ENCODE peak calls at places on chromosomes 7 and 10, in ten cellular contexts. T is cardiac fibroblast, X is IMR-90, J is NB4, V is endothelial cell, C is cardiac muscle cell, D is neural progenitor cell, M is fibroblast of mammary gland, Z is HCT116, O is colonic mucosa. Q is an unnamed sample.

GRCh38 chr7:74082770-74083116 is 861 bp upstream of the LIMK1 start:
- DNase-seq in T (no peak), V (no peak), Z (no peak), C (no peak), D (no peak), M (no peak), X (no peak), O (no peak), J (no peak), Q (no peak)

GRCh38 chr10:31197886-31198285 is 121.1 kb upstream of the ZEB1 start:
- DNase-seq in M (peak; percentile 45), C (no peak), V (no peak), D (no peak), T (no peak), Z (no peak), X (peak; percentile 78), J (no peak), O (no peak), Q (no peak)

GRCh38 chr7:133873631-133874030 is 253.5 kb upstream of the LRGUK start:
- DNase-seq in O (no peak), C (peak; percentile 7), M (no peak), D (no peak), J (no peak), T (peak; percentile 2), Z (no peak), V (no peak), X (peak; percentile 34), Q (no peak)

GRCh38 chr10:79162861-79163662 is 94.3 kb downstream of the ZMIZ1 start:
- DNase-seq in C (no peak), J (no peak), D (no peak), Z (no peak), V (no peak), X (peak; percentile 54), O (no peak), T (no peak), M (peak; percentile 51), Q (no peak)

GRCh38 chr10:58028597-58029366 is 238.9 kb downstream of the IPMK start:
- DNase-seq in X (peak; percentile 89), Z (no peak), C (peak; percentile 75), O (no peak), T (peak; percentile 75), J (no peak), D (no peak), V (no peak), M (peak; percentile 97), Q (peak; percentile 79)

GRCh38 chr10:71218833-71219120 is 6.4 kb downstream of the UNC5B start:
- DNase-seq in Z (no peak), J (no peak), T (no peak), C (no peak), V (no peak), M (no peak), X (no peak), D (no peak), O (no peak), Q (no peak)

GRCh38 chr10:47189802-47190201 is 110.2 kb upstream of the GDF10 start:
- DNase-seq in O (no peak), V (no peak), Z (no peak), M (no peak), J (no peak), C (no peak), X (no peak), T (no peak), D (no peak), Q (no peak)

GRCh38 chr7:47536705-47537611 is 45.0 kb downstream of the TNS3 start:
- DNase-seq in O (peak; percentile 58), Z (no peak), C (peak; percentile 68), T (peak; percentile 67), V (peak; percentile 25), D (peak; percentile 82), M (peak; percentile 82), J (no peak), X (peak; percentile 76), Q (peak; percentile 58)

GRCh38 chr7:156080596-156080995 is 268.3 kb upstream of the SHH start:
- DNase-seq in J (no peak), D (no peak), X (no peak), T (no peak), O (no peak), M (no peak), V (no peak), C (no peak), Z (no peak), Q (no peak)

GRCh38 chr7:74656421-74656910 is 1.1 kb upstream of the GTF2I start:
- DNase-seq in V (peak; percentile 53), C (peak; percentile 30), O (peak; percentile 67), X (no peak), Z (no peak), J (peak; percentile 79), D (peak; percentile 62), M (peak; percentile 16), T (peak; percentile 32), Q (no peak)

GRCh38 chr7:47502240-47502877 is 79.6 kb downstream of the TNS3 start:
- DNase-seq in T (no peak), O (peak; percentile 84), X (no peak), D (no peak), Z (no peak), C (no peak), V (no peak), M (no peak), J (no peak), Q (no peak)

GRCh38 chr7:151711906-151712771 is 164.8 kb downstream of the PRKAG2 start:
- DNase-seq in D (no peak), C (no peak), X (no peak), V (no peak), T (no peak), J (no peak), M (no peak), Z (no peak), O (no peak), Q (no peak)

GRCh38 chr7:51139796-51140195 is 176.8 kb downstream of the COBL start:
- DNase-seq in O (no peak), M (peak; percentile 28), T (peak; percentile 8), D (no peak), X (no peak), Z (no peak), V (no peak), C (no peak), J (no peak), Q (no peak)

GRCh38 chr10:133125901-133126300 is 34.1 kb upstream of the KNDC1 start:
- DNase-seq in Z (no peak), D (no peak), T (no peak), C (no peak), V (no peak), M (no peak), X (no peak), J (no peak), O (no peak), Q (no peak)

GRCh38 chr7:106179256-106179655 is 67.1 kb upstream of the SYPL1 start:
- DNase-seq in J (no peak), Z (no peak), M (no peak), C (no peak), T (no peak), V (no peak), O (no peak), X (no peak), D (no peak), Q (no peak)

GRCh38 chr7:106177295-106177690 is 65.2 kb upstream of the SYPL1 start:
- DNase-seq in D (no peak), C (no peak), M (no peak), Z (no peak), X (peak; percentile 24), J (no peak), O (no peak), V (no peak), T (no peak), Q (no peak)

GRCh38 chr7:106176414-106177294 is 64.5 kb upstream of the SYPL1 start:
- DNase-seq in M (peak; percentile 70), V (peak; percentile 96), T (peak; percentile 87), J (peak; percentile 78), O (peak; percentile 83), Z (peak; percentile 51), C (peak; percentile 90), X (peak; percentile 69), D (peak; percentile 93), Q (peak; percentile 87)

GRCh38 chr7:106177738-106178592 is 65.9 kb upstream of the SYPL1 start:
- DNase-seq in D (no peak), X (no peak), Z (no peak), M (no peak), J (no peak), V (no peak), O (no peak), T (no peak), C (no peak), Q (no peak)

DNA sequence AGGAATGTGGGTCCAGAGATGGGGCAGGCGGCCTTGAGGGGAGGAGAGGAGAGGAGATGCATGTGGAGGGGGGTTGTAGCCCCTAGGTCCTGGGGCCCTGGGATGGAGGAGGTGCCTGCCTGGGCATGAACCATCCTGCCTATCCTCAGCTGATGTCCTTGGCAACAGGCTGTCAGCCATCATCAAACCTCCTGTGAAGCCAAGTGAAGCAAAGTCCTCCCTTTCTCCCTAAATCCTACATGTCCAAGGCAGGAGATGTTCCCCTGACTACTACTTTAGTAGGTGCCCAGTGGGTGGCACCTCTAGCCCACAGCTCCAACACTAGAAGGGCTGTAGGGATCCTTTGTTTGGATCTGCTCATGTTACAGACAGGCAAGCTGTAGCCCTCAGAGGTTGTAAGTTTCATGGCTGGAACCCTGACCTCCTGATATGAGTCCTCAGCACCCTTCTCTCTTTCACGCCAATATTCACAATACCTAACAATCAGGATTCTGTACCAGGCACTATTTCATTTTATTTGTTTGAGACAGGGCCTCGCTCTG is 66.6 kb upstream of the SYPL1 start:
- DNase-seq in X (peak; percentile 57), M (peak; percentile 67), Z (peak; percentile 16), V (no peak), T (peak; percentile 88), O (no peak), J (peak; percentile 36), D (no peak), C (peak; percentile 83), Q (peak; percentile 83)
- TF ChIP-seq CTCF in X (peak; percentile 51), M (peak; percentile 47), Z (peak; percentile 74), V (no peak), T (peak; percentile 48), O (no peak), J (peak; percentile 14), D (no peak), C (peak; percentile 55), Q (peak; percentile 57)

GRCh38 chr7:138565451-138566114 is 105.5 kb downstream of the TRIM24 start:
- DNase-seq in M (peak; percentile 78), D (peak; percentile 37), J (peak; percentile 95), O (no peak), Z (peak; percentile 7), X (peak; percentile 78), T (peak; percentile 91), C (peak; percentile 88), V (no peak), Q (peak; percentile 95)
- TF ChIP-seq CTCF in M (no peak), D (no peak), J (no peak), O (no peak), Z (no peak), X (no peak), T (no peak), C (no peak), V (no peak), Q (no peak)

GRCh38 chr7:32428546-32428945 is 61.6 kb downstream of the LSM5 start:
- DNase-seq in O (no peak), C (no peak), J (no peak), Z (no peak), D (no peak), M (no peak), X (no peak), V (peak; percentile 7), T (no peak), Q (no peak)

GRCh38 chr7:32427769-32428291 is 62.4 kb downstream of the LSM5 start:
- DNase-seq in O (peak; percentile 65), T (peak; percentile 85), M (peak; percentile 75), C (peak; percentile 89), Z (peak; percentile 21), J (peak; percentile 81), D (peak; percentile 98), X (peak; percentile 75), V (peak; percentile 96), Q (peak; percentile 88)
- TF ChIP-seq CTCF in O (no peak), T (peak; percentile 72), M (peak; percentile 48), C (peak; percentile 46), Z (no peak), J (peak; percentile 34), D (peak; percentile 52), X (peak; percentile 45), V (peak; percentile 41), Q (peak; percentile 61)

GRCh38 chr7:123140561-123140960 is 59.2 kb downstream of the SLC13A1 start:
- DNase-seq in D (no peak), O (no peak), C (no peak), J (no peak), M (no peak), Z (no peak), T (no peak), X (no peak), V (no peak), Q (no peak)
- TF ChIP-seq CTCF in D (no peak), O (no peak), C (no peak), J (no peak), M (no peak), Z (no peak), T (no peak), X (no peak), V (no peak), Q (no peak)

Q was measured in fibroblast of pulmonary artery.